ENCODE peak calls at places on chromosomes 12 and 14, in five cellular contexts. Q, F, B, K and G are unnamed samples.

GRCh38 chr12:49949124-49949845 is 1.3 kb upstream of the AQP2 start:
- DNase-seq in K (no peak), B (no peak), Q (no peak), F (no peak), G (no peak)

GRCh38 chr12:57993030-57993429 is 51.7 kb downstream of the ATP23 start:
- DNase-seq in F (no peak), Q (no peak), B (peak; percentile 17), K (peak; percentile 28), G (peak; percentile 16)

GRCh38 chr14:101055776-101056374 is 152.4 kb upstream of the RTL1 start:
- DNase-seq in K (peak; percentile 61), Q (no peak), F (no peak), B (no peak), G (no peak)

GRCh38 chr14:67572608-67573007 is 27.5 kb downstream of the PIGH start:
- DNase-seq in B (no peak), F (no peak), Q (no peak), K (no peak), G (no peak)

GRCh38 chr12:109286652-109287051 is 22.4 kb downstream of the FOXN4 start:
- DNase-seq in F (no peak), B (no peak), K (no peak), Q (no peak), G (no peak)

GRCh38 chr12:58925111-58925732 is 4.9 kb upstream of the LRIG3 start:
- DNase-seq in Q (no peak), F (no peak), B (no peak), K (peak; percentile 32), G (peak; percentile 54)

GRCh38 chr14:69997849-69998248 is 118.6 kb downstream of the SMOC1 start:
- DNase-seq in K (peak; percentile 96), B (peak; percentile 97), F (no peak), Q (no peak), G (peak; percentile 34)

GRCh38 chr12:123733243-123733642 is 21.1 kb downstream of the ATP6V0A2 start:
- DNase-seq in Q (no peak), K (peak; percentile 4), B (no peak), F (no peak), G (no peak)

GRCh38 chr12:4855121-4855924 is 54.4 kb upstream of the KCNA1 start:
- DNase-seq in B (peak; percentile 77), F (peak; percentile 64), K (peak; percentile 72), Q (peak; percentile 64), G (peak; percentile 71)

GRCh38 chr12:114895822-114896221 is 211.8 kb upstream of the TBX3 start:
- DNase-seq in Q (no peak), K (peak; percentile 42), F (no peak), B (no peak), G (no peak)

GRCh38 chr12:14772946-14773345 is 30.3 kb downstream of the WBP11 start:
- DNase-seq in F (no peak), B (no peak), K (no peak), Q (no peak), G (no peak)

GRCh38 chr14:100988011-100988410 is 84.5 kb upstream of the RTL1 start:
- DNase-seq in K (peak; percentile 43), Q (no peak), F (no peak), B (peak; percentile 63), G (no peak)

GRCh38 chr12:53299101-53299453 is 418 bp upstream of the MYG1 start:
- DNase-seq in K (peak; percentile 85), F (no peak), B (peak; percentile 81), Q (no peak), G (peak; percentile 88)

GRCh38 chr12:10364839-10365681 is 24.8 kb downstream of the KLRK1 start:
- DNase-seq in K (peak; percentile 84), F (peak; percentile 35), Q (no peak), B (peak; percentile 82), G (peak; percentile 93)

GRCh38 chr12:11650697-11651281 is 1.3 kb downstream of the ETV6 start:
- DNase-seq in B (peak; percentile 43), Q (no peak), F (no peak), K (peak; percentile 37), G (peak; percentile 62)

GRCh38 chr12:54932691-54933090 is 51.9 kb downstream of the TESPA1 start:
- DNase-seq in B (peak; percentile 53), K (no peak), Q (no peak), F (peak; percentile 40), G (no peak)

GRCh38 chr12:50302686-50303085 is 19.4 kb upstream of the LIMA1 start:
- DNase-seq in F (no peak), K (peak; percentile 85), Q (no peak), B (no peak), G (peak; percentile 38)

GRCh38 chr14:69288001-69288771 is 28.2 kb downstream of the GALNT16 start:
- DNase-seq in B (no peak), Q (no peak), K (peak; percentile 42), F (peak; percentile 42), G (peak; percentile 70)

GRCh38 chr12:80580254-80580653 is 127.2 kb upstream of the MYF6 start:
- DNase-seq in K (peak; percentile 97), F (no peak), B (peak; percentile 74), Q (no peak), G (peak; percentile 90)

GRCh38 chr14:60736494-60736893 is 1.9 kb downstream of the MNAT1 start:
- DNase-seq in K (peak; percentile 80), Q (no peak), B (peak; percentile 82), F (no peak), G (peak; percentile 50)
- H3K4me3 ChIP-seq in K (peak overlapping the region; percentile 29), Q (peak overlapping the region; percentile 85), B (peak overlapping the region; percentile 25), F (peak overlapping the region; percentile 99), G (peak overlapping the region; percentile 31)

GRCh38 chr12:65946821-65947220 is 122.5 kb downstream of the HMGA2 start:
- DNase-seq in K (peak; percentile 81), Q (no peak), B (no peak), F (no peak), G (no peak)

GRCh38 chr12:65944637-65945036 is 120.4 kb downstream of the HMGA2 start:
- DNase-seq in Q (no peak), B (peak; percentile 63), K (no peak), F (no peak), G (no peak)

GRCh38 chr12:65948320-65949008 is 124.2 kb downstream of the HMGA2 start:
- DNase-seq in K (peak; percentile 96), F (no peak), B (peak; percentile 95), Q (no peak), G (peak; percentile 93)

GRCh38 chr12:65945457-65945856 is 121.2 kb downstream of the HMGA2 start:
- DNase-seq in F (no peak), Q (no peak), K (no peak), B (no peak), G (no peak)

DNA sequence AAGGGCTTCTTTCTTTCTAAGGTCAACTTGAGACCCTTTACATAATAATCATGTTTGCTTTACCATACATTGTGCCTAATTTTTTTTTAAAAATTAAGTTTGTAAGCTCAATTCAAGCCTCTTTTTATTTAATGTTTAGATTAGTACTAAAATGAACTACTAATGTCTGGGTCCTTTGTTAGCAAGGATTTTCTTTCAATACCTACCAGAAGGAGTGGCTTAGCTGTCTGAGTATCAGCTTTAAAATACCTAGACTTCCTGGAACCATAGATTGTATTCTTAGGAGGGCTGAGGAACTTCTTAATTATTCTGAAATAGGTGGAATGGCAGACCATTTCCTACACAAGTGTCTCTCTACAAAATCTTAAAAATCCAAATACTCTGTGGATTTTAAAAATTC is 122.1 kb downstream of the HMGA2 start:
- DNase-seq in F (no peak), B (no peak), Q (no peak), K (no peak), G (no peak)
- TF ChIP-seq CTCF in F (no peak), B (no peak), Q (no peak), K (no peak), G (no peak)

DNA sequence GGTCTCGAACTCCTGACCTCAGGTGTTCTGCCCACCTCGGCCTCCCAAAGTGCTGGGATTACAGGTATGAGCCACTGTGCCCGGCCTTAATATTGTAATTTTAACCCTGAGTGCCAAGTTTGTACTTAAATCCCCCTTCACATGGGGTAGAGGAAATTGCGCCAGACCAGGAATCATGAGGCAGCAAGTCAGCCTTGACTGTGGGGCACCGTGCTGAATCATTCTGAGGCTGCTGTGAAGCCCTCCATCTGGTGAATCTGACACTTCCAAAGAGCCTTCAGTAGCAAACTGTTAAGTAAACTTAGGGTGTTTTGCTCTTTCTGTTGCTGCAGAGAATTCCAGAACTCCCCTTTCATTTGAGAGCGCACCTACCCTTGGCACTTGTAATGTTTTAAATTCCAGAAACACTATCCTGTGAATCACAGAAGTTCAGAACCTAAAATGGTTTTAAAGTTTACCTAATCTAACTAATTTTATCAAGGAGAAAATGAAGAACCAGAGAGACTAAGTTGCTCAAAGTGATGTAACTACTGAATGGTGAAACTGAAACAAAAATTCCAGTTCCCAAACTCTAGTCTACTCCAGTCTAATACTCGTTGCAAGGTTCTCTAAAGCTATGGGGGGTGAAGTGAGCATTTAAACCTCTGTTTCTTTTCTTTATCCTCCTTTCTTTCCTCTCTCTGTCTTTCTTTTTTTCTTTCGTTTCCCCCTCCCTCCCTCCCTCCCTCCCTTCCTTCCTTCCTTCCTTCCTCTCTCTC is 7.5 kb downstream of the HEBP1 start:
- DNase-seq in F (no peak), B (peak; percentile 83), Q (no peak), K (peak; percentile 98), G (peak; percentile 99)
- H3K4me3 ChIP-seq in F (no peak overlapping the region), B (no peak overlapping the region), Q (no peak overlapping the region), K (peak overlapping the region; percentile 2), G (peak overlapping the region; percentile 59)

GRCh38 chr14:49620182-49621113 is at the start of the genes MGAT2 and RPL36AL:
- DNase-seq in B (peak; percentile 99), Q (peak; percentile 92), K (peak; percentile 99), F (peak; percentile 99), G (peak; percentile 99)
- TF ChIP-seq CTCF in B (peak; percentile 46), Q (peak; percentile 7), K (peak; percentile 29), F (peak; percentile 25), G (peak; percentile 41)

GRCh38 chr12:18799561-18799960 is 61.6 kb downstream of the CAPZA3 start:
- DNase-seq in B (no peak), K (peak; percentile 49), Q (no peak), F (no peak), G (peak; percentile 14)

GRCh38 chr12:18797604-18798003 is 59.7 kb downstream of the CAPZA3 start:
- DNase-seq in B (no peak), Q (no peak), K (no peak), F (no peak), G (no peak)

GRCh38 chr12:18798445-18799139 is 60.7 kb downstream of the CAPZA3 start:
- DNase-seq in Q (no peak), F (no peak), B (no peak), K (no peak), G (no peak)

GRCh38 chr12:18794000-18794399 is 56.1 kb downstream of the CAPZA3 start:
- DNase-seq in K (no peak), Q (no peak), B (no peak), F (no peak), G (no peak)

GRCh38 chr12:18799140-18799446 is 61.2 kb downstream of the CAPZA3 start:
- DNase-seq in B (no peak), Q (no peak), K (no peak), F (no peak), G (no peak)
- H3K4me3 ChIP-seq in B (no peak overlapping the region), Q (no peak overlapping the region), K (no peak overlapping the region), F (no peak overlapping the region), G (no peak overlapping the region)

DNA sequence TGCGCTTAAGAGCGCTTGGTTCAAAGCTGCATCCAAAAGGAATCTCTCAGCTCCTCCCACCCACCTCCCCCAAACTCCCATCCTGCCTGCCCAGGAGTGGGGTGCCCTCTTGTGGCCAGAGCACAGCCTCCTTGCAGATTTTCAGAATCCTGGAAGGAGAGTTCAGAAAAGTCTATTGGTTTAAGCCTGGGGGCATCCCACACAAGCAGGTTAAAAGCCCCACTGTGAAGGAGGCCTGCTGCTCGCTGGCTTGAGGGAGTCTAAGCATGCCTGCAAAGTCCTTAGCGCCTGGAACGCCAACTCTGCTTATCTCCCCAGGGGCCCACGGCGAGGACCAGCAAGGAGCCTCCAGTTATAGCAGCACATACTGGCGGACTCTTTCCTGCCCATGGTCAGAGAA is 297.1 kb downstream of the KSR2 start:
- DNase-seq in K (no peak), F (peak; percentile 34), Q (peak; percentile 75), B (no peak), G (no peak)
- TF ChIP-seq CTCF in K (no peak), F (peak; percentile 49), Q (peak; percentile 86), B (no peak), G (peak; percentile 20)

GRCh38 chr14:80465541-80466220 is 254.4 kb upstream of the DIO2 start:
- DNase-seq in Q (no peak), F (no peak), B (no peak), K (no peak), G (no peak)
- H3K4me3 ChIP-seq in Q (no peak overlapping the region), F (no peak overlapping the region), B (no peak overlapping the region), K (no peak overlapping the region), G (no peak overlapping the region)